ENCODE peak calls at places on chromosomes 1 and 21, in five cellular contexts. U, W, T, M and F are unnamed samples.

GRCh38 chr1:161189036-161189435 is 9.8 kb downstream of the ADAMTS4 start:
- DNase-seq in M (no peak), T (no peak), W (no peak), U (no peak), F (no peak)

GRCh38 chr1:101302831-101303511 is 66.2 kb downstream of the S1PR1 start:
- DNase-seq in M (no peak), U (peak; percentile 14), W (no peak), T (no peak), F (no peak)

GRCh38 chr1:54099211-54099610 is 45.8 kb downstream of the TCEANC2 start:
- DNase-seq in T (no peak), U (no peak), W (no peak), M (no peak), F (no peak)

GRCh38 chr1:24285231-24285630 is 33.9 kb upstream of the GRHL3 start:
- DNase-seq in W (no peak), M (no peak), U (no peak), T (no peak), F (no peak)

GRCh38 chr1:157505481-157506272 is 46.6 kb downstream of the FCRL5 start:
- DNase-seq in W (peak; percentile 41), T (peak; percentile 73), U (peak; percentile 66), M (peak; percentile 82), F (peak; percentile 45)

GRCh38 chr1:45018599-45019230 is 6.7 kb downstream of the UROD start:
- DNase-seq in U (peak; percentile 54), W (no peak), M (peak; percentile 82), T (peak; percentile 81), F (peak; percentile 91)

GRCh38 chr1:106515375-106515774 is 541.1 kb upstream of the PRMT6 start:
- DNase-seq in T (no peak), W (no peak), U (no peak), M (no peak), F (no peak)

GRCh38 chr1:27603320-27603961 is 503 bp downstream of the AHDC1 start:
- DNase-seq in U (no peak), M (peak; percentile 66), W (peak; percentile 50), T (peak; percentile 76), F (no peak)

GRCh38 chr1:63774617-63775417 is 1.0 kb downstream of the ROR1 start:
- DNase-seq in U (peak; percentile 33), W (peak; percentile 54), T (peak; percentile 83), M (peak; percentile 94), F (peak; percentile 25)

GRCh38 chr1:222892137-222892763 is 77.4 kb downstream of the DISP1 start:
- DNase-seq in T (no peak), U (peak; percentile 92), W (no peak), M (no peak), F (no peak)

GRCh38 chr1:240765732-240766363 is 153.9 kb upstream of the GREM2 start:
- DNase-seq in U (peak; percentile 62), M (peak; percentile 14), T (no peak), W (no peak), F (no peak)

GRCh38 chr1:67350783-67351182 is 43.1 kb downstream of the IL12RB2 start:
- DNase-seq in U (no peak), W (no peak), M (no peak), T (no peak), F (no peak)

GRCh38 chr1:235941852-235942624 is 75.3 kb upstream of the LYST start:
- DNase-seq in M (no peak), T (no peak), U (no peak), W (no peak), F (no peak)

GRCh38 chr1:3243304-3243703 is 174.3 kb downstream of the PRDM16 start:
- DNase-seq in T (no peak), W (no peak), U (no peak), M (no peak), F (no peak)

GRCh38 chr1:210647406-210648333 is 319.0 kb downstream of the HHAT start:
- DNase-seq in T (no peak), W (no peak), U (peak; percentile 56), M (no peak), F (no peak)

GRCh38 chr1:119859647-119860046 is 36.7 kb downstream of the ADAM30 start:
- DNase-seq in W (no peak), U (peak; percentile 71), T (no peak), M (no peak), F (no peak)

GRCh38 chr21:33587792-33588484 is 546 bp downstream of the DONSON start:
- DNase-seq in T (peak; percentile 71), W (peak; percentile 21), M (peak; percentile 64), U (peak; percentile 10), F (peak; percentile 43)

GRCh38 chr21:26845066-26845749 is at the start of gene ADAMTS1:
- DNase-seq in T (peak; percentile 94), W (peak; percentile 93), M (peak; percentile 95), U (peak; percentile 75), F (peak; percentile 89)

GRCh38 chr1:234608720-234609527 is 1.1 kb downstream of the IRF2BP2 start:
- DNase-seq in M (peak; percentile 72), W (no peak), U (peak; percentile 53), T (peak; percentile 78), F (peak; percentile 47)

GRCh38 chr1:38888423-38889333 is 7.3 kb upstream of the GJA9 start:
- DNase-seq in W (no peak), T (no peak), M (no peak), U (no peak), F (no peak)

GRCh38 chr1:224632381-224632871 is 16.3 kb downstream of the CNIH3 start:
- DNase-seq in M (no peak), W (no peak), T (no peak), U (peak; percentile 91), F (no peak)

GRCh38 chr21:42527489-42528158 is 14.0 kb downstream of the SLC37A1 start:
- DNase-seq in W (no peak), M (no peak), T (no peak), U (no peak), F (no peak)
- H3K4me3 ChIP-seq in W (peak overlapping the region; percentile 7), M (no peak overlapping the region), T (no peak overlapping the region), U (no peak overlapping the region), F (no peak overlapping the region)

DNA sequence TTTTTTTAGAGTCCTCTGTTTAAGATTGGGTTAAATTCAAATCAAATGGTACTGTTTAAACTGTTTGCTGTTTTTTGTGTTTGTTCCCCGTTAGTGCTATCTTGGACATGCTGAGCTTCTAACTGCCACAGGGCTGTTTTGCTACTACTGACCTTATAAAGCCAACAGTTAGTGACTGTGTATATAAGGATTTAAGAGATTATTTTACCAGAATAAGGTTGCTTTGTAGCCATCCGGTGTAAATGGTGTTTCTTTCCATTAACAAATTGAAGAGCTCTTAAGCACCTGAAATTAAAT is 37.0 kb downstream of the ZNF281 start:
- DNase-seq in T (no peak), U (no peak), M (no peak), W (no peak), F (no peak)
- H3K27ac ChIP-seq in T (no peak overlapping the region), U (no peak overlapping the region), M (no peak overlapping the region), W (no peak overlapping the region), F (no peak overlapping the region)

DNA sequence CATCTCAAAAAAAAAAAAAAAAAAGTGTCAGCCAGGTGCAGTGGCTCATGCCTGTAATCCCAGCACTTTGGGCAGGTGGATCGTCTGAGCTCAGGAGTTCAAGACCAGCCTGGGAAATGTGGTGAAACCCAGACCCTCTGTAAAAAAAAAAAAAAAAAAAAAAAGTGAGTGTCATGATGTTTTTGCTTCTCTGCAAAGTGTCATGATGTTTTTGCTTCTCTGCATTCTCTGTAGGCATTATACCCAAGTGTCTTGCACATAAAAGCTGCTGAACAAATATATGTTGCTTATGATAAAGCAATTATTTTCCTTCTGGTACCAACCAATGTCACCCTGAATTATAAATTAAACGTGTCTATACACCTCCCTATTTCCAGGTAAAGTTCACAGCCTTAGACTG is 1.7 kb downstream of the ACBD6 start:
- DNase-seq in U (no peak), M (no peak), W (no peak), T (no peak), F (no peak)
- H3K4me3 ChIP-seq in U (no peak overlapping the region), M (peak overlapping the region; percentile 66), W (no peak overlapping the region), T (no peak overlapping the region), F (no peak overlapping the region)

DNA sequence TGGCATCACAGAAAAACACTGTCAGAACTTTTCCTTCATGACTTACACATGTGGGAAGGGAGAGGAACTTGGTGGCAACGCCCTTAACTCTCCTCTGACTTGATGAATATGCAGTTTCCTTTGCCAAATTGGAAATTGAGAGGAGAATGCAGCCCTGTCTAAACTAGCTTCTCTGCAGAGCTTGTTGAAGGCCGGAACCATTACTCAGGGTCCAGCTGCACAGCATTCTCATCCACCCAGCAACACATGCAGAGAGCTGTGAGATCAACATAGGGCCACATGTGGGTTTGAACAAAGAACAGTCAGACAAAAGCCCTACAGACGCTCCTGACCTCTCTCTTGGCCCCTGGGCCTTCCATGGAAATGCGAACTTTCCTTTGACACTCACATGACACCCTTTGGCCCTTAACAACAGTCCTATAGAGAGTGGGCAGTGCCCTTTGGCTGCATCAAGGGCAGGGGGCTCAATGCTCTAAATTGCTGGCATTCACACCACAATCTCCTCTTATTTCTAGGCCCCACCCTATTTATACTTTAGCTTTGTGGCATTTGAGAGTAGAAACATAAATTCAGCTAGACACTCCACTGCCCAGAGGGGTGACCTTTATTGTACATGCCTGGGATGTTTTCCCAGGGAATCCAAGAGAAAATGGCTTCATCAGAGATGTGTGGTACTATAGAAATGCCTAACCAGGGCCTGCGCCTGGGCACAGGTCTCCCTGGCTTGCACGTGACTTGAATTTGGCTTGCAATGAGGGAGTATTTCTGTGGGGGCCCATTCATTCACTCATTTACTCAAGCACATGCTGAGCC is 64.4 kb downstream of the CDC7 start:
- DNase-seq in M (peak; percentile 67), U (no peak), T (no peak), W (no peak), F (no peak)
- H3K27ac ChIP-seq in M (no peak overlapping the region), U (no peak overlapping the region), T (no peak overlapping the region), W (no peak overlapping the region), F (no peak overlapping the region)